ENCODE peak calls at places on chromosome 2, in ten cellular contexts. T is adrenal gland, A is heart right ventricle, X is ovary, Q is tibial artery, S is neuronal stem cell, V is IMR-90, F is right atrium auricular region, L is astrocyte, D is mesenchymal stem cell. M is an unnamed sample.

GRCh38 chr2:11134349-11134748 is 20.9 kb upstream of the SLC66A3 start:
- DNase-seq in V (no peak), L (no peak), D (peak; percentile 23), X (no peak), Q (no peak), A (no peak), S (no peak), T (no peak), F (no peak), M (no peak)

GRCh38 chr2:108870069-108870644 is 83.6 kb downstream of the CCDC138 start:
- DNase-seq in A (no peak), Q (no peak), X (no peak), L (no peak), V (no peak), D (no peak), F (no peak), S (no peak), T (no peak), M (no peak)

GRCh38 chr2:160269365-160269764 is 69.3 kb upstream of the ITGB6 start:
- DNase-seq in Q (no peak), X (no peak), S (no peak), F (no peak), L (peak; percentile 34), V (no peak), T (no peak), A (no peak), D (no peak), M (no peak)

GRCh38 chr2:215895330-215895729 is 118.0 kb downstream of the MREG start:
- DNase-seq in Q (no peak), V (no peak), T (no peak), A (no peak), S (no peak), L (no peak), X (no peak), F (no peak), D (no peak), M (no peak)

GRCh38 chr2:23626701-23627181 is 241.8 kb downstream of the KLHL29 start:
- DNase-seq in T (no peak), S (no peak), L (no peak), A (no peak), V (no peak), Q (no peak), F (no peak), D (no peak), X (no peak), M (peak; percentile 36)

GRCh38 chr2:199704358-199705238 is 146.4 kb downstream of the FTCDNL1 start:
- DNase-seq in A (no peak), T (peak; percentile 67), Q (no peak), X (no peak), S (peak; percentile 6), L (no peak), D (peak; percentile 51), F (no peak), V (peak; percentile 24), M (no peak)

GRCh38 chr2:74537140-74537539 is 7.4 kb downstream of the HTRA2 start:
- DNase-seq in Q (peak; percentile 33), L (no peak), A (no peak), S (no peak), X (no peak), V (no peak), F (no peak), T (no peak), D (no peak), M (no peak)

GRCh38 chr2:147197754-147198153 is 647.1 kb upstream of the ACVR2A start:
- DNase-seq in T (no peak), F (no peak), X (no peak), V (no peak), Q (no peak), L (no peak), D (no peak), S (no peak), A (no peak), M (no peak)

GRCh38 chr2:51994123-51994788 is 962.3 kb upstream of the NRXN1 start:
- DNase-seq in X (no peak), L (no peak), Q (no peak), S (no peak), T (no peak), A (no peak), F (no peak), V (no peak), D (no peak), M (peak; percentile 21)

GRCh38 chr2:51996569-51996917 is 964.6 kb upstream of the NRXN1 start:
- DNase-seq in A (no peak), S (no peak), V (peak; percentile 12), Q (no peak), L (no peak), X (no peak), D (no peak), F (no peak), T (no peak), M (no peak)

GRCh38 chr2:51997571-51997970 is 965.6 kb upstream of the NRXN1 start:
- DNase-seq in X (no peak), A (no peak), F (no peak), S (no peak), T (no peak), Q (no peak), D (no peak), L (no peak), V (no peak), M (no peak)

GRCh38 chr2:51998890-51999289 is 967.0 kb upstream of the NRXN1 start:
- DNase-seq in V (no peak), F (no peak), L (no peak), A (no peak), Q (no peak), D (no peak), S (no peak), T (no peak), X (no peak), M (no peak)

DNA sequence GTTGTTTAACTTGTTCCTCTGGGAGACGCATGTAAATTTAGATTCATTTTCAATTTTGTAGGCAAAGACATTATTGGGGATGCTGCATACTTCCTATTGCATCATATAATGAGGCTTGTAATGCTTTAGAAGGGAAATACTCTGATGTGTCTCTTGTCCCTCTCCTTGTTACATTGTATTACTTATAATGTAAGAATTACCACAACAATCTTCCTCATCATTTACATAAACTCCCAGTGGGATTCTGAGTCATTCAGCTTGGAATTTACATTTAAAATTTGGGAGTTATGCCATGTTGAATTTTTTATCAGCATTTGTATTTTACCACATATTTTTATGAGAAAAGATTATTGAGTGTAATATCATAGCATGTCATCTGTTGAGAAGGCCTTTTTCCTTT is 963.4 kb upstream of the NRXN1 start:
- DNase-seq in Q (no peak), A (no peak), S (no peak), L (peak; percentile 89), F (no peak), X (no peak), V (peak; percentile 89), T (no peak), D (peak; percentile 15), M (no peak)
- H3K9me3 ChIP-seq in Q (no peaks in the 10 kb centered on the region), A (no peaks in the 10 kb centered on the region), S (no peaks in the 10 kb centered on the region), L (no peaks in the 10 kb centered on the region), F (no peaks in the 10 kb centered on the region), X (no peaks in the 10 kb centered on the region), V (no peaks in the 10 kb centered on the region), T (no peaks in the 10 kb centered on the region), D (no peaks in the 10 kb centered on the region), M (no peaks in the 10 kb centered on the region)

GRCh38 chr2:107002735-107003134 is 116.8 kb upstream of the ST6GAL2 start:
- DNase-seq in L (peak; percentile 55), X (no peak), T (no peak), Q (no peak), A (no peak), F (no peak), S (no peak), D (no peak), V (no peak), M (no peak)

GRCh38 chr2:107001964-107002696 is 116.2 kb upstream of the ST6GAL2 start:
- DNase-seq in V (peak; percentile 61), Q (no peak), S (no peak), A (no peak), X (no peak), L (peak; percentile 80), D (peak; percentile 27), F (no peak), T (no peak), M (no peak)

GRCh38 chr2:106997204-106997603 is 111.2 kb upstream of the ST6GAL2 start:
- DNase-seq in F (no peak), X (no peak), D (no peak), A (no peak), S (no peak), T (no peak), V (no peak), Q (no peak), L (no peak), M (no peak)

GRCh38 chr2:107001081-107001480 is 115.1 kb upstream of the ST6GAL2 start:
- DNase-seq in V (no peak), F (no peak), Q (no peak), L (no peak), T (no peak), A (no peak), X (no peak), D (no peak), S (no peak), M (no peak)

DNA sequence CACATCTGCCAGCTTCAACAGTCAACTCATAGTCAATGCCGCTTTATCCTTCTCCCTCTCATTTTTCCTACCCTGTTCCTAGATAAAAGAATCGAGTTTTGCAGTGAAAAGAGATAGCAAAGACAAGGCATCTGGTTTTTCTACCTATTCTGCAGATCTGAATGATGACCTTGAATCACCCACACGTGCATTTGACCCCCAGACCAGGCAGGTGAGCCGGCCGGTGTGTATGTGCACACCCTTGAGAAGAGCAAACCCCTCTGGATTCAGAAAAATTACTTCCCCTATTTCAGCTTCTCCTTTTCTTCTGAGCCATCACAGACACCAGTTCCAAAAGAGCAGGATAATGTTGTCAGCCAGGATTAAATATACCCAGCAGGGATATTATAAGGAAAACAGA is 115.6 kb upstream of the ST6GAL2 start:
- DNase-seq in F (no peak), S (no peak), V (no peak), Q (no peak), D (no peak), T (no peak), A (no peak), X (no peak), L (no peak), M (no peak)
- H3K4me1 ChIP-seq in F (no peaks in the 10 kb centered on the region), S (no peaks in the 10 kb centered on the region), V (no peaks in the 10 kb centered on the region), Q (no peaks in the 10 kb centered on the region), D (peaks cover under 1% of the 10 kb centered on the region), T (no peaks in the 10 kb centered on the region), A (peaks cover 4% of the 10 kb centered on the region), X (no peaks in the 10 kb centered on the region), L (peaks cover 17% of the 10 kb centered on the region), M (peaks cover 7% of the 10 kb centered on the region)

GRCh38 chr2:69242651-69243051 is 144.4 kb downstream of the GFPT1 start:
- DNase-seq in Q (no peak), L (no peak), S (no peak), A (no peak), T (no peak), V (peak; percentile 86), D (peak; percentile 92), X (no peak), F (no peak), M (no peak)

GRCh38 chr2:69243652-69244051 is 143.4 kb downstream of the GFPT1 start:
- DNase-seq in T (no peak), X (no peak), D (no peak), F (no peak), S (no peak), Q (no peak), A (no peak), V (no peak), L (no peak), M (no peak)

GRCh38 chr2:69238449-69239031 is 148.5 kb downstream of the GFPT1 start:
- DNase-seq in V (peak; percentile 95), X (no peak), F (no peak), L (peak; percentile 82), A (no peak), D (peak; percentile 74), Q (no peak), S (no peak), T (no peak), M (no peak)

GRCh38 chr2:69241039-69241586 is 145.9 kb downstream of the GFPT1 start:
- DNase-seq in V (no peak), F (no peak), A (no peak), T (no peak), X (no peak), Q (no peak), D (no peak), S (no peak), L (no peak), M (no peak)

GRCh38 chr2:69241664-69242063 is 145.4 kb downstream of the GFPT1 start:
- DNase-seq in X (no peak), F (no peak), S (no peak), V (no peak), T (no peak), D (no peak), Q (no peak), A (no peak), L (no peak), M (no peak)
- H3K27ac ChIP-seq in X (no peak overlapping the region), F (no peak overlapping the region), S (no peak overlapping the region), V (peak overlapping the region; percentile 98), T (no peak overlapping the region), D (no peak overlapping the region), Q (no peak overlapping the region), A (peak overlapping the region; percentile 25), L (no peak overlapping the region), M (no peak overlapping the region)

GRCh38 chr2:54347622-54348021 is 91.6 kb upstream of the TSPYL6 start:
- DNase-seq in Q (no peak), A (no peak), X (no peak), S (no peak), F (no peak), V (no peak), T (no peak), D (no peak), L (no peak), M (no peak)
- H3K9me3 ChIP-seq in Q (no peaks in the 10 kb centered on the region), A (peaks cover 4% of the 10 kb centered on the region), X (no peaks in the 10 kb centered on the region), S (no peaks in the 10 kb centered on the region), F (no peaks in the 10 kb centered on the region), V (no peaks in the 10 kb centered on the region), T (no peaks in the 10 kb centered on the region), D (no peaks in the 10 kb centered on the region), L (no peaks in the 10 kb centered on the region), M (no peaks in the 10 kb centered on the region)